ENCODE peak calls at places on chromosome 15, in eight cellular contexts. O is Panc1, G is stomach, L is psoas muscle, F is PC-9, D is IMR-90, R is HCT116, V is hepatocyte. J is an unnamed sample.

GRCh38 chr15:58551084-58551763 is 119.4 kb downstream of the LIPC start:
- DNase-seq in R (no peak), L (no peak), D (no peak), G (peak; percentile 14), V (no peak), O (no peak), F (no peak), J (no peak)

GRCh38 chr15:99474981-99475753 is 90.6 kb upstream of the MEF2A start:
- DNase-seq in G (no peak), V (no peak), D (no peak), L (peak; percentile 49), O (no peak), R (no peak), F (no peak), J (no peak)

GRCh38 chr15:67361100-67361499 is 106.5 kb downstream of the IQCH start:
- DNase-seq in G (no peak), O (no peak), R (no peak), L (no peak), F (no peak), V (no peak), D (no peak), J (no peak)

GRCh38 chr15:28909958-28910500 is 24.3 kb downstream of the APBA2 start:
- DNase-seq in G (no peak), R (no peak), V (no peak), F (no peak), D (no peak), L (no peak), O (no peak), J (no peak)

GRCh38 chr15:58805095-58805494 is 34.0 kb downstream of the MINDY2 start:
- DNase-seq in G (no peak), R (no peak), D (peak; percentile 23), O (no peak), F (no peak), L (no peak), V (no peak), J (no peak)

GRCh38 chr15:45231864-45232562 is 20.0 kb upstream of the SLC28A2 start:
- DNase-seq in D (no peak), O (no peak), F (no peak), L (no peak), R (no peak), G (no peak), V (no peak), J (no peak)

GRCh38 chr15:63395730-63396545 is 14.3 kb upstream of the CA12 start:
- DNase-seq in F (peak; percentile 16), L (no peak), D (no peak), G (no peak), V (no peak), O (no peak), R (no peak), J (no peak)

GRCh38 chr15:51735211-51735610 is 2.2 kb downstream of the LYSMD2 start:
- DNase-seq in R (no peak), O (no peak), F (no peak), V (no peak), G (no peak), L (no peak), D (no peak), J (no peak)

GRCh38 chr15:59369597-59369996 is 3.1 kb downstream of the MYO1E start:
- DNase-seq in F (no peak), L (no peak), D (no peak), V (no peak), R (no peak), O (no peak), G (no peak), J (no peak)

GRCh38 chr15:91783001-91783400 is 70.5 kb upstream of the SLCO3A1 start:
- DNase-seq in G (no peak), R (no peak), L (no peak), O (no peak), D (no peak), V (no peak), F (no peak), J (no peak)

GRCh38 chr15:99436472-99437314 is 129.1 kb upstream of the MEF2A start:
- DNase-seq in L (no peak), D (no peak), V (no peak), G (peak; percentile 20), R (no peak), O (no peak), F (no peak), J (no peak)

GRCh38 chr15:33985287-33985686 is 17.0 kb downstream of the CHRM5 start:
- DNase-seq in F (no peak), O (no peak), D (peak; percentile 90), L (no peak), V (peak; percentile 22), G (no peak), R (no peak), J (no peak)

GRCh38 chr15:40412095-40412759 is 6.6 kb downstream of the IVD start:
- DNase-seq in L (no peak), R (no peak), D (no peak), V (peak; percentile 43), G (peak; percentile 76), F (no peak), O (no peak), J (no peak)

GRCh38 chr15:99706557-99707303 is 26.5 kb downstream of the LYSMD4 start:
- DNase-seq in V (no peak), F (no peak), G (no peak), R (no peak), O (no peak), D (no peak), L (no peak), J (no peak)

GRCh38 chr15:60932051-60932915 is 296.8 kb downstream of the RORA start:
- DNase-seq in O (no peak), V (no peak), F (peak; percentile 85), G (peak; percentile 59), L (peak; percentile 79), R (peak; percentile 19), D (peak; percentile 28), J (peak; percentile 53)

GRCh38 chr15:63305276-63305675 is 27.9 kb downstream of the APH1B start:
- DNase-seq in O (no peak), G (no peak), F (no peak), V (no peak), R (no peak), D (no peak), L (no peak), J (no peak)

DNA sequence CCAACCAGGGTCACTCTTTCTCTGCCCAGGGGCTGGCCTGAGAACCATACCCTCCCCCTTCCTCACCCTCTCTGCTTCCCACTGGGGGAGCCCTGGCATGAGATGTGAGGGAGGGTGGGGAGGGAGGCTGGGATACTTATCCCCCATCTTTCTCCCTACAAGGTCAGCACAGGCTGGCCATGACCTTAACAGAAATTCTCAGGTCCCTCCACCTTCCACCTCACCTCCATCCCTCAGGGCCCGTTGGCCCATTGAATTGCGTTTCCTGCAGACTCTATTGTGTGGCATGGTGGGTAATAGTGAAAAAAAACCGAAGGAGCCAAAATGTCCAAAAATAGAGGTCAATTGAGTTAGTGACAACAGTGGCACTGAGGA is 159.5 kb downstream of the OR4M2 start:
- DNase-seq in V (no peak), L (no peak), R (no peak), O (no peak), F (no peak), G (no peak), D (no peak), J (no peak)
- H3K9me3 ChIP-seq in V (peaks cover 14% of the 10 kb centered on the region), L (no peaks in the 10 kb centered on the region), R (peaks cover 54% of the 10 kb centered on the region), O (no peaks in the 10 kb centered on the region), F (no peaks in the 10 kb centered on the region), G (no peaks in the 10 kb centered on the region), D (peaks cover 42% of the 10 kb centered on the region), J (no peaks in the 10 kb centered on the region)

GRCh38 chr15:74776851-74777768 is 4.8 kb upstream of the CSK start:
- DNase-seq in F (no peak), V (no peak), R (no peak), L (no peak), O (no peak), D (no peak), G (no peak), J (peak; percentile 51)

GRCh38 chr15:74773329-74773728 is 8.6 kb upstream of the CSK start:
- DNase-seq in D (no peak), F (no peak), R (no peak), V (no peak), L (no peak), G (no peak), O (no peak), J (no peak)

GRCh38 chr15:74773731-74774252 is 8.1 kb upstream of the CSK start:
- DNase-seq in O (no peak), V (no peak), D (no peak), L (no peak), F (peak; percentile 23), G (no peak), R (no peak), J (no peak)

GRCh38 chr15:74775894-74776293 is 6.0 kb upstream of the CSK start:
- DNase-seq in R (no peak), F (no peak), D (no peak), G (no peak), O (no peak), V (no peak), L (no peak), J (no peak)

DNA sequence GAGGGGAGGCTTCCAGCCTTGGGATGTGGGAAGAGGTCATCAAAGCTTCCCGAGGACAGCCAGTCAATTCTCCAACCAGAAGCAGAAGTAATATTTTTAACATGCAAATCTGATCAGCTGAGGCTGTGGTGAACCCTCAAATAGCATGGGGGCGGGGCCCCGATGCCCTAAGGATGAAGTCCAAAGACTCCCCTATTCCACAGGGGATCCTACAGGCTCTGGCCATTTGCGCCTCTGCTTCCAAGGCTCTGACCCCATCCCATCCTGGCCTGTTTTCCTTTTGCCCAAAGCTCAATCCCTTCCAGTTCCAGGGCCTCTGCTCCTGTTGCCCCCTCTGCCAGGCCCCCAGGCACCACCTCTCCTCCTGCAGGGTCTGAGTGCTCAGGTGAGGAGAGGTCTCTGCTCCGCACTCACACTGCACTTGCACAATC is 6.7 kb upstream of the CSK start:
- DNase-seq in V (no peak), L (no peak), F (no peak), O (no peak), D (no peak), R (no peak), G (no peak), J (no peak)
- H3K27ac ChIP-seq in V (no peak overlapping the region), L (no peak overlapping the region), F (no peak overlapping the region), O (no peak overlapping the region), D (no peak overlapping the region), R (no peak overlapping the region), G (peak overlapping the region; percentile 87), J (peak overlapping the region; percentile 24)

GRCh38 chr15:41465822-41466421 is 27.8 kb upstream of the ITPKA start:
- DNase-seq in V (peak; percentile 65), O (peak; percentile 82), R (peak; percentile 45), G (no peak), L (no peak), F (no peak), D (peak; percentile 74), J (no peak)
- H3K4me1 ChIP-seq in V (no peaks in the 10 kb centered on the region), O (no peaks in the 10 kb centered on the region), R (no peaks in the 10 kb centered on the region), G (no peaks in the 10 kb centered on the region), L (no peaks in the 10 kb centered on the region), F (no peaks in the 10 kb centered on the region), D (peaks cover 4% of the 10 kb centered on the region), J (no peaks in the 10 kb centered on the region)

GRCh38 chr15:79918278-79918677 is 21.5 kb upstream of the MTHFS start:
- DNase-seq in D (no peak), G (no peak), F (no peak), R (no peak), O (no peak), V (peak; percentile 61), L (no peak), J (no peak)
- H3K9me3 ChIP-seq in D (peaks cover 45% of the 10 kb centered on the region), G (peaks cover 44% of the 10 kb centered on the region), F (peaks cover 50% of the 10 kb centered on the region), R (peaks cover 41% of the 10 kb centered on the region), O (peaks cover 68% of the 10 kb centered on the region), V (no peaks in the 10 kb centered on the region), L (peaks cover 67% of the 10 kb centered on the region), J (peaks cover 35% of the 10 kb centered on the region)

J was measured in effector memory CD4-positive, alpha-beta T cell.